ENCODE peak calls at places on chromosomes 4 and X, in eight cellular contexts. F is NCI-H2029 treated with DMSO at 0.1 percent for 48 hours; K is stimulated activated CD4-positive, alpha-beta T cell treated with anti-CD3 and anti-CD28 coated beads, Interleukin-2, amount 100 ng/mL, for 48 hours; Z is lower lobe of right lung; U is GM04503; W is neural progenitor cell; Q is GM12891; L is AG08396. J is an unnamed sample.

GRCh38 chr4:56234098-56234497 is 153.2 kb downstream of the AASDH start:
- DNase-seq in F (no peak), K (no peak), Z (no peak), U (no peak), W (no peak), Q (no peak), L (no peak), J (no peak)

GRCh38 chr4:74944354-74944793 is 11.5 kb downstream of the PARM1 start:
- DNase-seq in F (peak), K (no peak), Z (peak), U (no peak), W (no peak), Q (no peak), L (no peak), J (no peak)

GRCh38 chr4:73608677-73609594 is 11.3 kb downstream of the RASSF6 start:
- DNase-seq in F (peak), K (no peak), Z (no peak), U (no peak), W (no peak), Q (no peak), L (no peak), J (no peak)

GRCh38 chr4:60344908-60345307 is 855.2 kb upstream of the ADGRL3 start:
- DNase-seq in F (no peak), K (no peak), Z (no peak), U (no peak), W (no peak), Q (no peak), L (no peak), J (no peak)

GRCh38 chrX:367349-367748 is 19.4 kb downstream of the PPP2R3B start:
- DNase-seq in F (no peak), K (no peak), Z (no peak), U (no peak), W (no peak), Q (no peak), L (no peak), J (no peak)

GRCh38 chr4:172986114-172986513 is 182.5 kb upstream of the GALNT7 start:
- DNase-seq in F (no peak), K (no peak), Z (no peak), U (no peak), W (no peak), Q (no peak), L (no peak), J (no peak)

GRCh38 chr4:4559596-4559995 is 17.7 kb upstream of the STX18 start:
- DNase-seq in F (no peak), K (no peak), Z (no peak), U (no peak), W (no peak), Q (no peak), L (peak), J (no peak)

GRCh38 chr4:73222466-73223257 is 35.9 kb downstream of the ANKRD17 start:
- DNase-seq in F (peak), K (peak), Z (no peak), U (peak), W (peak), Q (peak), L (peak), J (peak)

GRCh38 chr4:144562019-144562740 is 83.8 kb upstream of the HHIP start:
- DNase-seq in F (no peak), K (no peak), Z (peak), U (no peak), W (peak), Q (no peak), L (no peak), J (no peak)

GRCh38 chr4:24369630-24370029 is 214.7 kb downstream of the DHX15 start:
- DNase-seq in F (no peak), K (no peak), Z (no peak), U (no peak), W (no peak), Q (no peak), L (no peak), J (no peak)

GRCh38 chrX:150362599-150363481 is at the start of gene MAMLD1:
- DNase-seq in F (no peak), K (peak), Z (peak), U (peak), W (peak), Q (peak), L (peak), J (peak)

GRCh38 chrX:134315893-134316292 is 78.9 kb downstream of the CCDC160 start:
- DNase-seq in F (no peak), K (no peak), Z (no peak), U (no peak), W (no peak), Q (no peak), L (no peak), J (no peak)

GRCh38 chr4:8198906-8199593 is at the start of gene SH3TC1:
- DNase-seq in F (peak), K (peak), Z (peak), U (peak), W (peak), Q (peak), L (peak), J (peak)

GRCh38 chrX:24506082-24506481 is 41.0 kb downstream of the PDK3 start:
- DNase-seq in F (no peak), K (peak), Z (no peak), U (peak), W (no peak), Q (no peak), L (peak), J (peak)

GRCh38 chr4:59571805-59572430 is 1628.2 kb upstream of the ADGRL3 start:
- DNase-seq in F (peak), K (no peak), Z (no peak), U (no peak), W (no peak), Q (no peak), L (no peak), J (no peak)

J was measured in GM13976.